ENCODE peak calls at places on chromosomes 6 and 20, in six cellular contexts. W is transverse colon, H is A549, R is ovary, U is IMR-90, M is HCT116. K is an unnamed sample.

GRCh38 chr6:170058878-170059485 is 231.9 kb downstream of the DLL1 start:
- DNase-seq in R (no peak), H (no peak), U (no peak), W (peak; percentile 4), M (no peak), K (no peak)

GRCh38 chr6:116392158-116393032 is 21.6 kb downstream of the DSE start:
- DNase-seq in H (no peak), M (no peak), U (peak; percentile 38), W (no peak), R (no peak), K (no peak)

GRCh38 chr20:46512943-46513844 is at the start of gene ZNF334:
- DNase-seq in M (no peak), H (no peak), R (peak; percentile 77), W (peak; percentile 28), U (peak; percentile 8), K (peak; percentile 85)

GRCh38 chr6:117547688-117548621 is 54.4 kb downstream of the GOPC start:
- DNase-seq in H (no peak), R (peak; percentile 68), W (peak; percentile 57), U (peak; percentile 54), M (no peak), K (peak; percentile 87)

GRCh38 chr6:1798303-1798964 is 188.7 kb downstream of the FOXC1 start:
- DNase-seq in W (no peak), H (no peak), R (no peak), U (peak; percentile 24), M (no peak), K (no peak)

GRCh38 chr6:147065786-147066185 is 138.4 kb upstream of the STXBP5 start:
- DNase-seq in W (peak; percentile 20), U (no peak), H (no peak), R (no peak), M (no peak), K (no peak)

GRCh38 chr6:41325446-41326066 is 9.9 kb upstream of the NCR2 start:
- DNase-seq in W (no peak), U (no peak), M (no peak), H (no peak), R (no peak), K (no peak)

GRCh38 chr6:146503096-146503495 is 40.5 kb upstream of the RAB32 start:
- DNase-seq in H (no peak), W (no peak), R (no peak), U (no peak), M (no peak), K (no peak)

GRCh38 chr6:2353412-2354137 is 108.2 kb upstream of the GMDS start:
- DNase-seq in M (peak; percentile 48), W (peak; percentile 78), R (peak; percentile 66), U (peak; percentile 86), H (peak; percentile 63), K (no peak)

GRCh38 chr6:111990214-111990613 is 63.7 kb upstream of the CCN6 start:
- DNase-seq in H (no peak), U (no peak), M (no peak), R (no peak), W (no peak), K (no peak)

GRCh38 chr20:63136296-63136695 is 79.6 kb downstream of the YTHDF1 start:
- DNase-seq in R (no peak), M (no peak), W (no peak), U (no peak), H (no peak), K (no peak)

GRCh38 chr20:8376940-8377339 is 244.9 kb downstream of the PLCB1 start:
- DNase-seq in R (no peak), H (no peak), U (no peak), M (no peak), W (no peak), K (no peak)

GRCh38 chr6:84422380-84422968 is 195.0 kb upstream of the CEP162 start:
- DNase-seq in R (no peak), M (peak; percentile 31), U (peak; percentile 41), W (peak; percentile 21), H (peak; percentile 64), K (no peak)

DNA sequence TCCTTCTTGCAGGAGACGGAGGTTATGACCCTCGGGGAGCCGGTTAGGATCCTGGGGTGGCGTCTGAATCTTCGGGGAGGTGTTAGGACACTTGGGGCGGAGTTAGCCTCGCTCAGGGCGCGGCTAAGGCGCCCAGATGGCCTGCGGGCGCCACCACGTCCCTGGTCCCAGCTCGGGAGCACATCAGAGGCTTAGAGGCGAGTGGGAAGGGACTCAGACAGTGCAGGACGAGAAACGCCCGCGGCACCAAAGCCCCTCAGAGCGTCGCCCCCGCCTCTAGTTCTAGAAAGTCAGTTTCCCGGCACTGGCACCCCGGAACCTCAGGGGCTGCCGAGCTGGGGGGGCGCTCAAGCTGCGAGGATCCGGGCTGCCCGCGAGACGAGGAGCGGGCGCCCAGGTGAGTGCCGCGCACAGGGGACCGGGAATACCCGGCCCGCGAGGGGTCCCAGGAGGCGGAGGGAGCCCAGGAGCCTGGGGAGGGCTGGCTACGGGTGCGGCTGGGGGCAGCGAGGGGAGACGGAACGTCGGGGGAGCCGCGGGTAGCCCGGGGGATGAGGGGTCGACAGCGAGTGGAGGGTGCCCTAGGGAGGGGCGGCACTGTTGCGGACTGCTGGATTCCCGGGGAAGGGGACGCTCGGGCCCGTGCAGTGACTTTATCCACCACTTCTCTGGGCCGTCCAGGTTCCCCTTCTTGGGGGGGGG is at the start of gene HCK:
- DNase-seq in W (peak; percentile 30), U (no peak), H (no peak), R (no peak), M (no peak), K (peak; percentile 83)
- H3K4me3 ChIP-seq in W (peak within 1 kb of the TSS; percentile 37), U (no peak within 1 kb of the TSS), H (peak within 1 kb of the TSS; percentile 42), R (no peak within 1 kb of the TSS), M (no peak within 1 kb of the TSS), K (peak within 1 kb of the TSS; percentile 21)

GRCh38 chr6:34529665-34530327 is 26.3 kb downstream of the SPDEF start:
- DNase-seq in M (no peak), R (no peak), H (peak; percentile 34), U (no peak), W (peak; percentile 42), K (no peak)

GRCh38 chr6:34530753-34531365 is 25.3 kb downstream of the SPDEF start:
- DNase-seq in R (no peak), H (no peak), W (no peak), U (no peak), M (no peak), K (no peak)

GRCh38 chr6:34532230-34532629 is 23.9 kb downstream of the SPDEF start:
- DNase-seq in U (no peak), H (no peak), M (no peak), R (no peak), W (no peak), K (no peak)

GRCh38 chr6:34534146-34534545 is 22.0 kb downstream of the SPDEF start:
- DNase-seq in H (no peak), U (no peak), M (no peak), R (no peak), W (no peak), K (no peak)

GRCh38 chr6:34531580-34532201 is 24.4 kb downstream of the SPDEF start:
- DNase-seq in M (peak; percentile 19), W (no peak), H (peak; percentile 36), R (peak; percentile 86), U (peak; percentile 67), K (peak; percentile 46)
- TF ChIP-seq POLR2A in M (no peak), W (no peak), H (no peak), R (no peak), U (peak; percentile 57), K (no peak)

GRCh38 chr6:97218912-97219311 is 64.1 kb downstream of the MMS22L start:
- DNase-seq in M (no peak), H (no peak), W (no peak), R (no peak), U (no peak), K (no peak)

DNA sequence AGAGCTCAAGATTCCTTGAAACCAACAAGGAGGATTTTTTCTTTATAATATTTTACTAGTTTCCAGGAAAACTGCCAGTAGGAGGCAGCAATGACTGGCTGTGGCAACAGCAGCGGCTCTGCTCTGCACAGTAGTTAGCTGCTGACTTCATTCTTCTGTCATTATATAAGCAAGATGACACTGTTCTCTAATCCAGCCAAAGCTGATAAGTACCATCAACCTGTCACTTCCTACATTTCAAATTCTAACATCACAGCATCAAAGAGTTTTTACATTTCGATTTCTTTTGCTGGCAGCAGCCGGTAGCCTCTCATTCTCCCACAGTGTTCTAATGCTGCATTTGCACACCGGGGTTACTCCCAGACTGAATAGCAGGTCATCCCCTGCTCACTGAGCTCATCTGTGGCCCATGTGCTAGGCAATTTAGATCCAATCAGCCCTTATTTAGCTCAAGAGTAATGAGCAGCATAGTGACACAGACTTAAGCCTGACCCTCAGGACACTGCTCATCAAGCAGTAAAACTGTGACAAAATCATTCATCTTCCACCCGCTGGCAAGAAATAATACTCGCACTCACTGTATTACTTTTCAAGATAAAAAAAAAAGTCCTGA is 67.8 kb downstream of the MMS22L start:
- DNase-seq in W (peak; percentile 10), M (peak; percentile 12), H (peak; percentile 26), U (peak; percentile 76), R (no peak), K (no peak)
- TF ChIP-seq CTCF in W (peak; percentile 28), M (peak; percentile 41), H (peak; percentile 46), U (peak; percentile 72), R (no peak), K (no peak)

GRCh38 chr20:29874476-29875202 is 1382.8 kb upstream of the DEFB115 start:
- DNase-seq in H (no peak), M (no peak), W (no peak), U (no peak), R (no peak), K (peak; percentile 78)

GRCh38 chr20:29876911-29877285 is 1380.6 kb upstream of the DEFB115 start:
- DNase-seq in U (no peak), R (no peak), M (no peak), H (no peak), W (peak; percentile 7), K (no peak)

GRCh38 chr20:29878281-29878741 is 1379.2 kb upstream of the DEFB115 start:
- DNase-seq in M (no peak), W (peak; percentile 9), R (no peak), H (peak; percentile 69), U (no peak), K (peak; percentile 88)

GRCh38 chr20:29878777-29879442 is 1378.6 kb upstream of the DEFB115 start:
- DNase-seq in W (peak; percentile 19), R (no peak), H (no peak), U (no peak), M (no peak), K (no peak)

DNA sequence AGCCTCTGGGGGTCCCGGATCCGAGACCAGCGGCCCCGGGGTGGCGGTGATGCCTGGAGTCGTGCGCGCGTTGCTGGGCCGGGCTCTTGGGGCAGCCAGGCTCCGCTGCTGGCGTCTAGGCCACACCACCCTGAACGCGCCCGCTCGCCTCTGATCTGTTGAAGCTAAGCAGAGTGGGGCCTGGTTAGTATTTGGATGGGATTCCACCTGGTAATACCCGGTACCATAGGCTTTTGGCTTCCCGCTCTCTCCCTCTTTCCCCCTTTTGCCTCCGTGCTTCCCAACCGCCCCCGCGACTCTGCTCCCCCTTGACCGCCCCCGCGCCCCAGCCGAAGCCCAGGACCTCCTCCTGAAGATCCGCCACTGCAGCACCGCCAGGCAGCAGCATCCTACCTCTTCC is 1383.5 kb upstream of the DEFB115 start:
- DNase-seq in H (peak; percentile 31), U (peak; percentile 22), M (no peak), R (no peak), W (peak; percentile 29), K (no peak)
- H3K4me3 ChIP-seq in H (no peak overlapping the region), U (peak overlapping the region; percentile 50), M (peak overlapping the region; percentile 43), R (no peak overlapping the region), W (no peak overlapping the region), K (no peak overlapping the region)

K was measured in lower leg skin.